ENCODE peak calls at places on chromosomes 3 and 15, in six cellular contexts. D, H, G, J, T and R are unnamed samples. For H3K4me1, the result is how much of the 10 kb centered on the place peaks cover.

GRCh38 chr15:39236375-39236774 is 344.5 kb upstream of the THBS1 start:
- DNase-seq in T (no peak), G (no peak), J (no peak), D (no peak), H (no peak), R (no peak)

GRCh38 chr3:110069641-110070538 is 732.5 kb upstream of the DPPA4 start:
- DNase-seq in J (no peak), G (no peak), H (no peak), T (no peak), D (no peak), R (no peak)

GRCh38 chr3:127637971-127638370 is 9.0 kb downstream of the PODXL2 start:
- DNase-seq in G (no peak), H (no peak), T (no peak), D (no peak), J (no peak), R (no peak)

GRCh38 chr15:64004582-64004981 is 41.7 kb downstream of the DAPK2 start:
- DNase-seq in G (no peak), D (no peak), T (peak), H (no peak), J (no peak), R (no peak)

GRCh38 chr15:57364282-57365007 is 11.9 kb upstream of the CGNL1 start:
- DNase-seq in D (peak), T (no peak), J (no peak), G (no peak), H (no peak), R (no peak)

GRCh38 chr3:146469206-146470017 is at the start of gene PLSCR2:
- DNase-seq in T (peak), J (peak), G (peak), D (peak), H (peak), R (no peak)

GRCh38 chr15:78317145-78317836 is 17.9 kb upstream of the SKIC8 start:
- DNase-seq in J (no peak), D (no peak), G (no peak), T (no peak), H (no peak), R (no peak)

GRCh38 chr3:116423945-116424344 is 21.3 kb downstream of the LSAMP start:
- DNase-seq in G (no peak), D (no peak), H (no peak), T (no peak), J (no peak), R (no peak)

GRCh38 chr3:11510001-11510760 is 133.5 kb downstream of the VGLL4 start:
- DNase-seq in J (no peak), T (no peak), D (no peak), H (no peak), G (no peak), R (no peak)

GRCh38 chr3:27105904-27106303 is 263.3 kb downstream of the NEK10 start:
- DNase-seq in D (no peak), G (no peak), H (no peak), J (no peak), T (no peak), R (peak)

GRCh38 chr3:27568393-27568792 is 84.2 kb upstream of the SLC4A7 start:
- DNase-seq in H (no peak), T (peak), J (peak), G (peak), D (peak), R (peak)

GRCh38 chr3:195698325-195699147 is 22.2 kb upstream of the MUC20 start:
- DNase-seq in H (peak), J (no peak), T (no peak), G (no peak), D (no peak), R (no peak)

GRCh38 chr15:96230557-96231181 is 99.8 kb upstream of the NR2F2 start:
- DNase-seq in G (no peak), D (no peak), T (no peak), J (no peak), H (no peak), R (peak)

GRCh38 chr15:72182244-72182643 is 15.3 kb downstream of the GRAMD2A start:
- DNase-seq in J (no peak), T (no peak), G (no peak), H (no peak), D (no peak), R (no peak)

GRCh38 chr3:135513106-135514063 is 452.1 kb upstream of the PPP2R3A start:
- DNase-seq in D (no peak), H (no peak), G (no peak), J (no peak), T (no peak), R (peak)

GRCh38 chr3:42815826-42816225 is 6.6 kb downstream of the ACKR2 start:
- DNase-seq in T (no peak), D (no peak), G (no peak), H (no peak), J (no peak), R (no peak)

GRCh38 chr15:75235051-75235673 is 23.0 kb upstream of the GOLGA6C start:
- DNase-seq in D (peak), G (no peak), J (no peak), T (peak), H (no peak), R (no peak)

GRCh38 chr3:197490659-197491058 is 65.1 kb downstream of the BDH1 start:
- DNase-seq in H (no peak), D (no peak), G (no peak), T (no peak), J (no peak), R (no peak)

GRCh38 chr3:71006810-71007785 is 576.4 kb downstream of the FOXP1 start:
- DNase-seq in J (no peak), T (no peak), H (no peak), G (no peak), D (no peak), R (no peak)

GRCh38 chr3:140341817-140342403 is 336.0 kb upstream of the TRIM42 start:
- DNase-seq in J (no peak), H (no peak), D (no peak), T (no peak), G (no peak), R (no peak)

GRCh38 chr3:188950006-188950405 is 221.8 kb upstream of the TPRG1 start:
- DNase-seq in J (no peak), D (no peak), T (no peak), H (no peak), G (no peak), R (no peak)
- H3K4me1 ChIP-seq in J (under half), D (under half), T (under half), H (under half), G (under half), R (under half)

GRCh38 chr3:181554233-181554765 is 157.4 kb upstream of the SOX2 start:
- DNase-seq in H (no peak), D (no peak), G (no peak), J (no peak), T (no peak), R (no peak)

GRCh38 chr3:181549266-181549665 is 162.5 kb upstream of the SOX2 start:
- DNase-seq in H (no peak), G (no peak), J (no peak), D (no peak), T (no peak), R (no peak)
- H3K27ac ChIP-seq in H (no peak), G (no peak), J (no peak), D (no peak), T (no peak), R (no peak)

DNA sequence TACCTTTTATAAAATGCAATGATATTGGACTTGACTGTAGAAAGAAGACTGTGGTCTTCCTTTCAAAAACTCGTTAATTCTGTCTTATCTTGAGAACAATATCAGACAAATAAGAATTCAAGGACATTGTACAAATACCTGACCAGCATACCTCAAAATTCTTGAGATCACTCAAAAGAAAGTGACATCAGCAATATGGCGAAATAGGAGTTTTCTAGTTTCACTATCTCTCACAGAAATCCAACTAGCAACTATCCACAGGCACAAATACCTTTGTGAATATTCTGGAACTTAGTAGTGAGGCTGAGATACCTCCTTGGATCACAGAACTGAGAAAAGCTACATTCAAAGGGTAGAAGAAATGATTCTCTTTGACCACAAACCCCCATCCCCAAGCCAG is 419.7 kb downstream of the ZNF385D start:
- DNase-seq in G (no peak), J (no peak), H (no peak), T (no peak), D (no peak), R (no peak)
- H3K4me1 ChIP-seq in G (under half), J (under half), H (under half), T (under half), D (under half), R (under half)

DNA sequence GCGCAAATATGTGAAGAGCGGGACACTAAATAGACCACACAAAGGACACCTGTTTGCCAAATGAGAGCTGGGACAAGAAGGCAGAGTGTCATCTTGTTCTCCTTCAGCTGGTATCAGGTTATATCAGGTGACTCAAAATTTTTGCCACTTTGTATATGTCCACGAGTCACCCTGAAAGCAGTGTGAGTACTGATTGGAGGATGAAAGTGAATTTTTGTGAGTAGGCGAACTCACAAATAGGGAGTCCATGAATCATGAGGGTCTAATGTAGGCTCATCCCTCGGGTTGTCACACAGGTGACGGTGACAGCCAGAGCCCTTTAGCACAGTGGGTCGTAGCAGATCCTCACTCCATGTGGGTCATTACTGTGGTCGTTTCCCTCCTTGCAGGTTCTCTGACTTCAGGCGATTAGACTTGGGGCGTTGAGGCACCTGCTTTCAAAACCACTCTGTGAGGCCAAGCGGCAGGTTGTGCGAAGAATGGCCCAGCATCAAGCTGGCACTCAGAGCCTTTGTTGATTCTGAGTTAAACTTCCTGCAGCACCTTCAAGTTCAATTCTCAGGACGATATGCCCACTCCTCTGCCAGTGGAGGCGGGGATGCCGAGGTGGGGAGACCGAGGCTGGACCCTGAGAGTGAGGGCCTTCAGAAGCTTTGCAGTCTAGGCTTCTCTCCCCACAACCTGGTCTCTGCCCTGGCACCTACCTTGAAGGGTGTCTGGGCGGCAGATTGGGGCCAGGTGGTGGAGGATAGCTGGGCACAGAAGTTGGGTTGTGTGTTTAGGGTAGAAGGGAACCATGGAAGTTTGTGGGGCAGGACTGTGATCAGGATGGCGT is 173.8 kb downstream of the SMAD6 start:
- DNase-seq in G (no peak), D (no peak), H (no peak), T (no peak), J (no peak), R (peak)
- H3K27ac ChIP-seq in G (no peak), D (no peak), H (no peak), T (no peak), J (no peak), R (no peak)

GRCh38 chr3:134319894-134320293 is 54.4 kb downstream of the AMOTL2 start:
- DNase-seq in T (no peak), H (no peak), J (no peak), D (no peak), G (no peak), R (no peak)

GRCh38 chr3:134325106-134325705 is 49.0 kb downstream of the AMOTL2 start:
- DNase-seq in H (no peak), J (no peak), D (no peak), G (no peak), T (no peak), R (no peak)

GRCh38 chr3:134320749-134321148 is 53.5 kb downstream of the AMOTL2 start:
- DNase-seq in G (no peak), D (no peak), H (no peak), J (no peak), T (no peak), R (no peak)

GRCh38 chr3:134323966-134324962 is 50.0 kb downstream of the AMOTL2 start:
- DNase-seq in D (no peak), H (no peak), J (no peak), G (no peak), T (no peak), R (no peak)

GRCh38 chr3:134322286-134322685 is 52.0 kb downstream of the AMOTL2 start:
- DNase-seq in G (no peak), J (no peak), H (no peak), T (no peak), D (no peak), R (no peak)
- H3K4me1 ChIP-seq in G (under half), J (under half), H (under half), T (under half), D (under half), R (half or more)

DNA sequence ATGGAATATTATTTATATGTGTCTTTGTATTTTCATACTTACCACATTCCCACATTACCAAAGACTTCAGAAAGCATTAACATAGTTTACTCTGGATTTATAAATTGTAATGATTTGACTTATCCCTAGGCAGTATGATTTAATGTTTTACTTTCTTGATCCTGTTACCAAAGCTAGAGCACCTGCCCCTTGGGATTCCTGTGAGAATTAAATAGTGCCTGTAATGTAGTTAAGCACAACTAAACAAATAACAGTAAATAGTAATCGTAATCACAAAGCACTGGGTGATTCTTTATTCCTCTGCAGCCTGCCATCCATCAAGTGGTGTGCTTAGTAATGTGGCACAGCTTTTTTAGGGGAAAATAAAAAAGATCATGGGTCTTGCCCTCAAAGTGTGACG is 39.1 kb downstream of the ATP2C1 start:
- DNase-seq in J (no peak), D (no peak), T (no peak), H (no peak), G (no peak), R (no peak)
- H3K27ac ChIP-seq in J (no peak), D (no peak), T (no peak), H (no peak), G (no peak), R (peak)

DNA sequence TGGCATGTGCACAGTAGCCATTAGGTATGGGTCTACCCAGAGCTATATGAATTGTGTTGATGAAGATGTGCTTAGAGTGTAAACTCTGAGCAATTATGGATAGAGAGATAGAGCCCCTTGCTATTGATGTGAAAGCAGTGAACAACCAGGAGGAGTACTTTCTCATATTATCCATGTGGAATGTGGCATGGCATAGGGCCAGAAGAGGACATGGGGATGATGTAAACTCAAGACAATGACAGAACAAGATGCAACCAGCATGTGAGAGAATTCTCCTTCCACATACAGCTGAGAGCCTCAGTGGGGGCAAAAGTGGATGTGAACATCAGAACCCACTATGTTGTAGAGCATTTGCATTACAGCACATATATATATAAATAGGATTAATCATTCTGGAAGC is 36.4 kb upstream of the BNC1 start:
- DNase-seq in T (no peak), G (no peak), H (no peak), J (no peak), D (no peak), R (no peak)
- H3K4me1 ChIP-seq in T (under half), G (under half), H (under half), J (under half), D (under half), R (under half)

GRCh38 chr15:84822774-84823579 is 5.8 kb downstream of the ALPK3 start:
- DNase-seq in T (no peak), G (no peak), D (no peak), J (peak), H (no peak), R (no peak)

GRCh38 chr15:84824260-84824690 is 7.1 kb downstream of the ALPK3 start:
- DNase-seq in J (peak), G (no peak), T (peak), H (no peak), D (peak), R (no peak)

GRCh38 chr15:84826369-84826823 is 9.2 kb downstream of the ALPK3 start:
- DNase-seq in H (no peak), D (no peak), J (peak), G (no peak), T (peak), R (no peak)

GRCh38 chr15:84821501-84822021 is 4.4 kb downstream of the ALPK3 start:
- DNase-seq in H (no peak), J (peak), T (no peak), D (peak), G (no peak), R (no peak)

GRCh38 chr15:84823580-84823878 is 6.4 kb downstream of the ALPK3 start:
- DNase-seq in D (no peak), T (no peak), G (no peak), J (no peak), H (no peak), R (no peak)
- H3K27ac ChIP-seq in D (peak), T (peak), G (peak), J (no peak), H (no peak), R (no peak)

GRCh38 chr3:38136807-38137614 is at the start of gene ACAA1:
- DNase-seq in H (peak), G (peak), T (peak), D (peak), J (peak), R (peak)
- H3K4me1 ChIP-seq in H (half or more), G (under half), T (under half), D (under half), J (under half), R (under half)

GRCh38 chr3:45367451-45367850 is 20.9 kb upstream of the LARS2 start:
- DNase-seq in G (no peak), T (no peak), D (no peak), J (no peak), H (no peak), R (peak)
- H3K27ac ChIP-seq in G (no peak), T (no peak), D (no peak), J (no peak), H (no peak), R (peak)